ENCODE peak calls at places on chromosome 21, in seven cellular contexts. V is GM12878, R is GM12892, I is GM12891, T is SK-N-SH, D is K562, L is H1. O is an unnamed sample.

GRCh38 chr21:39641827-39642450 is 29.2 kb downstream of the B3GALT5 start:
- DNase-seq in D (no peak), L (no peak), R (no peak), V (no peak), I (no peak), T (no peak), O (no peak)

GRCh38 chr21:8991088-8991907 is 1530.1 kb upstream of the TPTE start:
- DNase-seq in T (no peak), L (no peak), I (no peak), V (no peak), D (peak), R (no peak), O (peak)

GRCh38 chr21:25879203-25879602 is 144.4 kb downstream of the GABPA start:
- DNase-seq in V (no peak), I (no peak), T (no peak), D (no peak), R (no peak), L (no peak), O (peak)

GRCh38 chr21:40143822-40144525 is 276.7 kb downstream of the PCP4 start:
- DNase-seq in L (no peak), R (no peak), I (peak), D (peak), T (peak), V (no peak), O (peak)

GRCh38 chr21:41641821-41642368 is 125.0 kb downstream of the RIPK4 start:
- DNase-seq in R (no peak), L (no peak), V (no peak), D (no peak), T (no peak), I (no peak), O (peak)

GRCh38 chr21:26032263-26032662 is 138.3 kb downstream of the APP start:
- DNase-seq in D (no peak), V (no peak), L (no peak), T (no peak), R (no peak), I (no peak), O (no peak)

GRCh38 chr21:25857308-25858099 is 122.7 kb downstream of the GABPA start:
- DNase-seq in D (no peak), I (no peak), R (no peak), V (no peak), T (no peak), L (no peak), O (no peak)

GRCh38 chr21:25872271-25872670 is 137.5 kb downstream of the GABPA start:
- DNase-seq in T (no peak), R (no peak), I (no peak), D (peak), L (no peak), V (no peak), O (no peak)

GRCh38 chr21:17903029-17903806 is 84.1 kb upstream of the C21orf91 start:
- DNase-seq in D (peak), V (no peak), T (peak), I (no peak), L (no peak), R (no peak), O (no peak)

GRCh38 chr21:38915546-38915945 is 109.8 kb downstream of the ETS2 start:
- DNase-seq in R (no peak), D (no peak), V (no peak), L (no peak), I (no peak), T (no peak), O (no peak)

GRCh38 chr21:24671901-24672300 is 935.4 kb downstream of the MRPL39 start:
- DNase-seq in D (no peak), I (no peak), V (no peak), T (no peak), R (no peak), L (no peak), O (no peak)

GRCh38 chr21:29121759-29122158 is 8.7 kb upstream of the MAP3K7CL start:
- DNase-seq in D (no peak), I (no peak), V (peak), T (no peak), L (no peak), R (no peak), O (no peak)

GRCh38 chr21:40043423-40043822 is 176.2 kb downstream of the PCP4 start:
- DNase-seq in L (no peak), D (peak), T (no peak), R (no peak), I (no peak), V (no peak), O (no peak)

GRCh38 chr21:18545908-18546307 is 142.3 kb upstream of the TMPRSS15 start:
- DNase-seq in R (no peak), I (no peak), L (no peak), V (no peak), D (no peak), T (no peak), O (no peak)

GRCh38 chr21:38272215-38272614 is 15.4 kb downstream of the KCNJ15 start:
- DNase-seq in T (no peak), R (no peak), L (no peak), V (no peak), I (no peak), D (no peak), O (no peak)

GRCh38 chr21:17537299-17537698 is 24.5 kb downstream of the CXADR start:
- DNase-seq in T (peak), D (no peak), I (no peak), R (no peak), L (no peak), V (no peak), O (no peak)

GRCh38 chr21:18023099-18023498 is 203.9 kb upstream of the C21orf91 start:
- DNase-seq in R (no peak), D (no peak), I (no peak), L (no peak), T (no peak), V (no peak), O (no peak)

GRCh38 chr21:39048064-39048463 is 135.2 kb downstream of the PSMG1 start:
- DNase-seq in I (no peak), L (no peak), D (peak), R (no peak), T (peak), V (no peak), O (peak)

GRCh38 chr21:37073417-37074194 is 552 bp downstream of the TTC3 start:
- DNase-seq in R (no peak), V (no peak), T (peak), L (no peak), D (peak), I (peak), O (no peak)

GRCh38 chr21:41545500-41546359 is 37.8 kb upstream of the TMPRSS2 start:
- DNase-seq in D (no peak), T (no peak), V (peak), R (no peak), L (no peak), I (no peak), O (no peak)

GRCh38 chr21:46111857-46112730 is 14.2 kb downstream of the COL6A2 start:
- DNase-seq in L (no peak), R (peak), V (no peak), T (peak), I (peak), D (no peak), O (no peak)
- TF ChIP-seq TAF1 in L (no peak), R (no peak), V (no peak), T (no peak), I (no peak), D (no peak), O (no peak)

DNA sequence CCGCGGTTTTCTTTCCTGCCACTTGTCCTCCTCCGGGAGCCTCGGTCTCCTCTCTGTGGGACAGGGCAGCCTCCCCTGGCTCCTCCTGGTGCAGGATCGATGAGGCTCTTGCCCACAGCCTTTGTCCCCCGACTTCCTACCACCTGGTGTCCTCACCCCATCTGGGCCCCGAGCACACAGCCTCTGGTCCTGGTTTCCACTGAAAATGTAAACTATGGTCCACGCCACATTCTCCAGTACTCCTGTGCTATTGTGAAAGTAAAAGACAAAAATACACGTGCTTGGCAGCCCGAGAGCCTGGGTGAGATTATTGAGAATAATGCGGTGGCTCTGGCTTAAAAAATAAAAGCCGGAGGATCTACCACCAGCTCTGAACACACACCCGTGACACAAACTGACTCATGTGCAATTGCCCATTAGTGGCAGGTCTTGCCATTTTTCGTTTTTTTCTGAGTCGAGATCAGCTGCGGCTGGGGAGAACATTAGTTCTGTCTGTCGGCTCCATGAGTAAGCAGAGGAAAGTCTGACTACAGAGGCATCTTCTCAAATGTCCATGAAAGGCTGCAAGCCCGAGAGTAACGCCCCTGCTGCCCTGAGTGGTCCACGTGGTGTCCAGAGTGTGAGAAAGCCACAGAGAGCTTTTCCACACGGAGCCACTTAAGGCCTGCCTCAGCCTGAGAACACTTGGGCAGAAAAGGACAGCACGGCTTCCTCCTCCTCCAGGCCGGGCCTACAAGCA is 5.7 kb upstream of the COL6A2 start:
- DNase-seq in I (peak), T (no peak), V (no peak), D (no peak), L (no peak), R (no peak), O (no peak)
- TF ChIP-seq TAF1 in I (no peak), T (no peak), V (no peak), D (no peak), L (no peak), R (no peak), O (no peak)

DNA sequence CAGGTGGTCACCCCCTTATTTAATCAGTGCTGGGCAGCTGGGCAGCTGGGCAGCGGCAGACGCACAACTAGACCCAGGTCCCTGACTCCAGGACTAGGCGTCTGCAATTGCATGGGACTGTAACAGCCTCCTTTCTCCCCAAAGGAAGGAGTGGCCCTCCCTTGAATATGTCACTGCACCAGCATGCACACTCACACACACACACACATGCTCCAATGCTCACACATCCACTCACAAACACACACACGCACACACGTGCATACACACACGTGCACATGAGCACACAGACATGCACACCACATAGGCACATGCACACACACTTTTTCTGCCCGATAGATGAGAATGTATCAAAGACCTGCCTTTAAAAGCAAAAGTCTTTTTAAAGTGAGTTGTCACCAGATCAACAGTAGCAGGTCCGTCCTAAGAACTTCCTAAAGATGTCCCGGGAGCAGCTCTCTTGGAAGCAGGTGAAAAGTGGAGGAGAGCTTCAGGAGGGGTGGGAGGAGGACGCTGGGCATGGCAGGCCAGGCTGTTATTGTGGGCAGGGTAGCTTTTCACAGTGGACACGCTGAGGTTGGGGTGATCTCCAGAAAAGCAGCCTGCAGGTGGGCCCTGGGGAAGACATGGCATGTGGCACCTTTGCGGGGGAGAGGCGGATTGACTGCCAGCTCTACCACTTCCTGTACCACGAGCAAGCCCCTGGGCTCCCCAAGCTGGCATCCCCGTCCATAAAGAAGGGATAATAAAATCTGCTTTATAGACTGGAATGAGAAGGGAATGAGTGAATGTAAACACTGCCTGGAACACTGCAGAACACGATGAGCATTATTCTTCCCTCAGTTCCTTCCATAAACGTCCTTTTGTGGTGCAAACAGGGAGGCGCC is 1.7 kb downstream of the PDE9A start:
- DNase-seq in I (no peak), L (no peak), R (no peak), T (no peak), V (no peak), D (no peak), O (no peak)
- TF ChIP-seq TAF1 in I (no peak), L (no peak), R (no peak), T (no peak), V (no peak), D (no peak), O (no peak)

GRCh38 chr21:34073749-34074282 is 438 bp downstream of the MRPS6 start:
- DNase-seq in V (no peak), I (peak), D (peak), L (no peak), T (peak), R (peak), O (no peak)
- TF ChIP-seq TAF1 in V (no peak), I (no peak), D (no peak), L (no peak), T (no peak), R (no peak), O (no peak)

GRCh38 chr21:32410916-32411315 is 1.6 kb upstream of the EVA1C start:
- DNase-seq in I (no peak), V (no peak), L (no peak), D (no peak), T (no peak), R (no peak), O (no peak)
- TF ChIP-seq TAF1 in I (no peak), V (no peak), L (no peak), D (no peak), T (no peak), R (no peak), O (no peak)

DNA sequence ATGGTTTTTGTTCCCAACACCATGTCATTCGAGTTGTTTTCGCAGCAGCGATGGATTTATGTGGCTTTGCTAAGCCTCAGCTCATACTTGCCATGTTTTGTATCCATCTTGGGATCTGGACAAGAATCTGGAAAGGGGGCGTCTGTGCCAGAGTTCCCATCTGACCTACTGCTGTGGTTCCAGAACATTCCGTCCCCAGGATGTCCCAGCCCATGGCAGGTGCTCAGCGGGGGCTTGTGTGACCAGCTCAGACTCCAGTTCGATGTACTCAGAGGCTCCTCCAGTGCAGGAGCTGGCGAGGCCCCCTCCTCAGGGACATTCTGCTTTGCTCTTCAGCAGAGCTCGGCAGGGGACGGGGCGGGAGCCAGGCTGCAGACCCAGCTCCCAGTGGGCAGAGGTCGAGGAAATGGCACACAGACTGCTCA is 24.0 kb upstream of the ADARB1 start:
- DNase-seq in L (no peak), R (no peak), I (no peak), D (no peak), V (no peak), T (no peak), O (no peak)
- TF ChIP-seq TAF1 in L (no peak), R (no peak), I (no peak), D (no peak), V (no peak), T (no peak), O (no peak)

DNA sequence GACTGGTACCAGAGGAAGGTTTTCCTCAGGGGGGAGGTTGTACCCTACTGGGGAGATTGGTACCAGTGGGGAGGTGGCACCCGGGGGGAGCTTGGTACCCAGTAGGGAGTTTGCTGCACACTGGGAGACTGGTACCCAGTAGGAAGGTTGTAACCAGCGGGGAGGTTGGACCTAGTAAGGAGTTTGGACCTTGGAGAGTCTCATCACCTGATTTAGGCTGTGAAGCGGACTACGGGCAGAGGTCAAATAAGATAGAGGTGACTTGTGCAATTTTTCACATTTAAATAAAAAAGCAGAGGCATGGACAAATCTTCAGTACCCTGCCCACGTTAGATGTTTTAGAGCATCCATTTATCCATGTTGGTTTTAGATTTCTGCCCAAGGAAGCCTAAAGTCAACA is 36.4 kb upstream of the MRPS6 start:
- DNase-seq in R (no peak), T (no peak), V (no peak), L (no peak), I (no peak), D (no peak), O (no peak)
- TF ChIP-seq TAF1 in R (no peak), T (no peak), V (no peak), L (no peak), I (no peak), D (no peak), O (no peak)

GRCh38 chr21:32062591-32063227 is 189.9 kb downstream of the HUNK start:
- DNase-seq in T (no peak), L (no peak), D (no peak), I (no peak), R (no peak), V (no peak), O (no peak)

GRCh38 chr21:32065654-32066053 is 192.8 kb downstream of the HUNK start:
- DNase-seq in R (no peak), T (no peak), I (no peak), V (no peak), L (no peak), D (no peak), O (no peak)

GRCh38 chr21:32056791-32057190 is 184.0 kb downstream of the HUNK start:
- DNase-seq in R (no peak), V (no peak), T (no peak), I (no peak), L (no peak), D (no peak), O (no peak)

GRCh38 chr21:32064511-32064910 is 191.7 kb downstream of the HUNK start:
- DNase-seq in R (no peak), V (no peak), L (no peak), I (no peak), D (no peak), T (no peak), O (no peak)

GRCh38 chr21:32061755-32062154 is 188.9 kb downstream of the HUNK start:
- DNase-seq in L (no peak), I (no peak), R (no peak), V (no peak), D (no peak), T (no peak), O (no peak)
- TF ChIP-seq TAF1 in L (no peak), I (no peak), R (no peak), V (no peak), D (no peak), T (no peak), O (no peak)

GRCh38 chr21:27525780-27526179 is 558.9 kb upstream of the ADAMTS5 start:
- DNase-seq in D (no peak), L (no peak), V (no peak), T (no peak), R (no peak), I (no peak), O (no peak)
- TF ChIP-seq TAF1 in D (no peak), L (no peak), V (no peak), T (no peak), R (no peak), I (no peak), O (no peak)

GRCh38 chr21:35562876-35563275 is 497.4 kb downstream of the SETD4 start:
- DNase-seq in V (no peak), D (no peak), L (no peak), I (no peak), R (no peak), T (no peak), O (no peak)
- TF ChIP-seq TAF1 in V (no peak), D (no peak), L (no peak), I (no peak), R (no peak), T (no peak), O (no peak)